ENCODE peak calls at places on chromosomes 12 and 14, in six cellular contexts. U, O, X, B, Q and C are unnamed samples.

GRCh38 chr12:93102289-93102688 is 173.2 kb upstream of the EEA1 start:
- DNase-seq in U (no peak), O (no peak), X (no peak), B (no peak), Q (no peak), C (no peak)

GRCh38 chr14:105885561-105886320 is 359.4 kb downstream of the TMEM121 start:
- DNase-seq in U (no peak), O (no peak), X (no peak), B (no peak), Q (no peak), C (no peak)

GRCh38 chr14:64541971-64542838 is 1.7 kb downstream of the HSPA2 start:
- DNase-seq in U (no peak), O (no peak), X (no peak), B (no peak), Q (no peak), C (no peak)

GRCh38 chr14:98993818-98994217 is 278.2 kb downstream of the BCL11B start:
- DNase-seq in U (no peak), O (no peak), X (no peak), B (no peak), Q (no peak), C (no peak)

GRCh38 chr12:124273630-124274029 is 21.3 kb upstream of the RFLNA start:
- DNase-seq in U (peak), O (peak), X (peak), B (peak), Q (peak), C (no peak)

GRCh38 chr12:88868062-88868461 is 287.8 kb upstream of the KITLG start:
- DNase-seq in U (no peak), O (no peak), X (no peak), B (peak), Q (no peak), C (no peak)

GRCh38 chr12:123064356-123064755 is 83.9 kb downstream of the ARL6IP4 start:
- DNase-seq in U (no peak), O (no peak), X (no peak), B (no peak), Q (no peak), C (no peak)

GRCh38 chr14:95117937-95118726 is 39.2 kb downstream of the DICER1 start:
- DNase-seq in U (no peak), O (no peak), X (no peak), B (no peak), Q (no peak), C (no peak)

GRCh38 chr12:116160196-116160595 is 117.3 kb downstream of the MED13L start:
- DNase-seq in U (peak), O (peak), X (no peak), B (no peak), Q (no peak), C (no peak)

GRCh38 chr14:79596531-79596930 is 614.8 kb downstream of the DIO2 start:
- DNase-seq in U (peak), O (no peak), X (no peak), B (peak), Q (no peak), C (no peak)

GRCh38 chr12:67068204-67068731 is 200.9 kb upstream of the CAND1 start:
- DNase-seq in U (peak), O (peak), X (peak), B (no peak), Q (no peak), C (peak)

GRCh38 chr12:41653386-41654110 is 465.4 kb downstream of the PDZRN4 start:
- DNase-seq in U (no peak), O (no peak), X (no peak), B (no peak), Q (no peak), C (no peak)

GRCh38 chr12:117671734-117672133 is 297.1 kb downstream of the KSR2 start:
- DNase-seq in U (peak), O (no peak), X (peak), B (no peak), Q (peak), C (peak)

GRCh38 chr12:5200276-5201087 is 156.8 kb downstream of the KCNA5 start:
- DNase-seq in U (peak), O (no peak), X (peak), B (peak), Q (peak), C (peak)

GRCh38 chr14:77423423-77423822 is at the start of gene NOXRED1:
- DNase-seq in U (no peak), O (no peak), X (no peak), B (no peak), Q (no peak), C (no peak)

GRCh38 chr12:78002878-78003277 is 172.2 kb downstream of the NAV3 start:
- DNase-seq in U (peak), O (no peak), X (peak), B (peak), Q (no peak), C (no peak)

GRCh38 chr12:6311822-6312528 is 1.5 kb downstream of the PLEKHG6 start:
- DNase-seq in U (no peak), O (no peak), X (no peak), B (no peak), Q (no peak), C (no peak)

GRCh38 chr12:26120561-26121274 is 4.1 kb downstream of the BHLHE41 start:
- DNase-seq in U (peak), O (peak), X (no peak), B (no peak), Q (no peak), C (no peak)

GRCh38 chr12:26123482-26123980 is 1.3 kb downstream of the BHLHE41 start:
- DNase-seq in U (peak), O (no peak), X (peak), B (peak), Q (no peak), C (no peak)

GRCh38 chr12:26122681-26123481 is 2.0 kb downstream of the BHLHE41 start:
- DNase-seq in U (peak), O (peak), X (peak), B (peak), Q (no peak), C (peak)

GRCh38 chr12:26121323-26121740 is 3.5 kb downstream of the BHLHE41 start:
- DNase-seq in U (peak), O (peak), X (no peak), B (no peak), Q (no peak), C (peak)

GRCh38 chr12:26121841-26122680 is 2.8 kb downstream of the BHLHE41 start:
- DNase-seq in U (peak), O (no peak), X (peak), B (no peak), Q (no peak), C (peak)
- TF ChIP-seq EZH2 in U (no peak), O (no peak), X (no peak), B (no peak), Q (peak), C (peak)

GRCh38 chr12:53998900-53999236 is 1.1 kb upstream of the HOXC9 start:
- DNase-seq in U (no peak), O (no peak), X (no peak), B (no peak), Q (no peak), C (no peak)

GRCh38 chr12:54000774-54001114 is 783 bp downstream of the HOXC9 start:
- DNase-seq in U (no peak), O (no peak), X (no peak), B (no peak), Q (no peak), C (no peak)

GRCh38 chr12:53999596-54000104 is 311 bp upstream of the HOXC9 start:
- DNase-seq in U (no peak), O (peak), X (peak), B (peak), Q (peak), C (no peak)

GRCh38 chr12:54001283-54002187 is 1.6 kb downstream of the HOXC9 start:
- DNase-seq in U (no peak), O (no peak), X (no peak), B (no peak), Q (no peak), C (no peak)

GRCh38 chr12:54000105-54000773 is at the start of gene HOXC9:
- DNase-seq in U (no peak), O (peak), X (no peak), B (no peak), Q (no peak), C (no peak)
- TF ChIP-seq EZH2 in U (no peak), O (no peak), X (no peak), B (peak), Q (peak), C (peak)

DNA sequence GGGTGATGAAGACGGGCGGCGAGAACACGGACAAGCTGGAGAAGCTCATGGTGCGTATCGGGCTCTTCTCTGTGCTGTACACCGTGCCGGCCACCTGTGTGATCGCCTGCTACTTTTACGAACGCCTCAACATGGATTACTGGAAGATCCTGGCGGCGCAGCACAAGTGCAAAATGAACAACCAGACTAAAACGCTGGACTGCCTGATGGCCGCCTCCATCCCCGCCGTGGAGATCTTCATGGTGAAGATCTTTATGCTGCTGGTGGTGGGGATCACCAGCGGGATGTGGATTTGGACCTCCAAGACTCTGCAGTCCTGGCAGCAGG is 1.9 kb downstream of the FZD10 start:
- DNase-seq in U (no peak), O (no peak), X (no peak), B (no peak), Q (no peak), C (no peak)
- TF ChIP-seq EZH2 in U (no peak), O (no peak), X (no peak), B (no peak), Q (no peak), C (no peak)

GRCh38 chr14:60723218-60724079 is 702 bp downstream of the SIX4 start:
- DNase-seq in U (peak), O (peak), X (peak), B (peak), Q (no peak), C (peak)
- TF ChIP-seq EZH2 in U (no peak), O (no peak), X (no peak), B (no peak), Q (no peak), C (no peak)

DNA sequence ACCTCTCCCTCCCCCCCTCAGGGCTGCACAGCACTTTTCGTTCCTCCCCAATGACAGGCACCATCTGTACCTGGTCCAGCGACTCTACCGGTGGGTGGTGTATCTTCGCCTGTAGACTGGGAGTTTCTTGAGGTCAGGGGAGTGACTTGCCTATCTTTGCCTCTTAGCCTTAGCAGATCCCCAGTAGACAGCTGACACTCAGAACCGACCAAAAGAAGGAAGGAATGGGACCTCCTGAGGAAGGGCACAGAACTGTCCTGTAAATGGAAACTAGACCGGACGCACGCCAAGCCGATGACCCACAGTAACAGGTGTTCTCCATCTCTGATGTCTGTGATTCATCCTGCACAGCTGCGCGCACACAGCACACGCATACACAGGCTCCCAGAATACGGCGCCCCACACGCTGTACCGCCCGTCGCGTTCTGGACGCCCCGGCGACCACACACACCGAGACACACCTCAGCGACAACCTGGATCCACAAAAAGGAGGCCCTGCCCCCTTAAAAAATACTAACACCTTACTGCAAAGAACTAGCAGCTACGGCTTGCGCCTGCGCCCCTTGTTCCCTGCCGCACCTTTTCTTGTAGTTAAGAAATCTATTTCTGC is 673 bp upstream of the TTC9 start:
- DNase-seq in U (peak), O (peak), X (no peak), B (peak), Q (no peak), C (no peak)
- TF ChIP-seq EZH2 in U (no peak), O (no peak), X (no peak), B (peak), Q (no peak), C (peak)

GRCh38 chr12:57219205-57219992 is 2.8 kb downstream of the NXPH4 start:
- DNase-seq in U (no peak), O (no peak), X (no peak), B (no peak), Q (no peak), C (peak)
- TF ChIP-seq EZH2 in U (no peak), O (peak), X (no peak), B (no peak), Q (peak), C (peak)

GRCh38 chr14:96717116-96717515 is 80.1 kb upstream of the VRK1 start:
- DNase-seq in U (no peak), O (no peak), X (no peak), B (no peak), Q (no peak), C (no peak)
- TF ChIP-seq EZH2 in U (no peak), O (no peak), X (no peak), B (no peak), Q (no peak), C (no peak)